ENCODE peak calls at places on chromosomes 13 and 19, in five cellular contexts. E, N, B, F and D are unnamed samples.

GRCh38 chr13:95707442-95708389 is 30.8 kb downstream of the DNAJC3 start:
- DNase-seq in N (no peak), B (no peak), E (no peak), F (no peak), D (peak)

GRCh38 chr13:67493835-67494234 is 263.7 kb upstream of the PCDH9 start:
- DNase-seq in N (peak), B (no peak), F (no peak), E (no peak), D (no peak)

GRCh38 chr19:1062387-1063029 is 4.5 kb upstream of the ARHGAP45 start:
- DNase-seq in F (no peak), N (no peak), B (no peak), E (no peak), D (no peak)

GRCh38 chr19:49528211-49528771 is 488 bp downstream of the RCN3 start:
- DNase-seq in E (no peak), F (peak), N (no peak), B (peak), D (no peak)

GRCh38 chr13:45398862-45399261 is 19.3 kb downstream of the SLC25A30 start:
- DNase-seq in N (no peak), F (no peak), E (no peak), B (no peak), D (no peak)

GRCh38 chr19:43152217-43152616 is 34.1 kb downstream of the PSG5 start:
- DNase-seq in E (no peak), F (no peak), B (no peak), N (no peak), D (no peak)

GRCh38 chr13:41284512-41285288 is 21.3 kb upstream of the MTRF1 start:
- DNase-seq in N (peak), B (no peak), E (no peak), F (no peak), D (no peak)

GRCh38 chr13:100520936-100521765 is 67.4 kb downstream of the GGACT start:
- DNase-seq in B (no peak), N (no peak), F (no peak), E (no peak), D (no peak)

GRCh38 chr13:41383400-41383799 is 72.3 kb downstream of the NAA16 start:
- DNase-seq in F (no peak), B (no peak), E (no peak), N (peak), D (peak)

GRCh38 chr19:29379257-29379986 is 146.4 kb upstream of the VSTM2B start:
- DNase-seq in F (no peak), N (no peak), B (no peak), E (no peak), D (no peak)

GRCh38 chr19:31331536-31331935 is 17.7 kb downstream of the TSHZ3 start:
- DNase-seq in F (no peak), E (no peak), N (no peak), B (no peak), D (no peak)